ENCODE peak calls at places on chromosome 20, in seven cellular contexts. F, I, R, S, Z, K and W are unnamed samples.

GRCh38 chr20:36802326-36803223 is 29.0 kb upstream of the DSN1 start:
- DNase-seq in S (no peak), K (no peak), R (no peak), Z (no peak), F (no peak), I (no peak), W (peak)

GRCh38 chr20:53576195-53576580 is 17.5 kb downstream of the ZNF217 start:
- DNase-seq in Z (no peak), S (no peak), F (no peak), R (peak), I (no peak), K (no peak), W (no peak)

GRCh38 chr20:21609221-21609620 is 95.4 kb upstream of the NKX2-2 start:
- DNase-seq in R (no peak), Z (no peak), S (no peak), F (no peak), I (no peak), K (no peak), W (no peak)

GRCh38 chr20:63371346-63371865 is 10.3 kb upstream of the CHRNA4 start:
- DNase-seq in R (no peak), F (no peak), S (no peak), I (no peak), K (no peak), Z (no peak), W (no peak)

GRCh38 chr20:45368221-45368980 is 5.4 kb downstream of the SYS1 start:
- DNase-seq in Z (no peak), I (no peak), K (no peak), F (no peak), R (no peak), S (peak), W (no peak)

GRCh38 chr20:2865630-2866029 is 7.7 kb upstream of the PTPRA start:
- DNase-seq in R (no peak), S (no peak), F (no peak), K (no peak), Z (no peak), I (no peak), W (no peak)

GRCh38 chr20:47067776-47068175 is 173.1 kb downstream of the EYA2 start:
- DNase-seq in K (no peak), F (no peak), Z (no peak), I (no peak), S (no peak), R (no peak), W (no peak)

GRCh38 chr20:17343631-17344447 is 117.0 kb downstream of the PCSK2 start:
- DNase-seq in I (no peak), F (no peak), Z (peak), R (no peak), S (no peak), K (no peak), W (no peak)

GRCh38 chr20:37980383-37980782 is 52.9 kb downstream of the TTI1 start:
- DNase-seq in Z (no peak), I (no peak), K (no peak), F (no peak), S (no peak), R (no peak), W (no peak)

GRCh38 chr20:14332796-14333345 is 4.5 kb downstream of the FLRT3 start:
- DNase-seq in Z (no peak), R (no peak), I (no peak), K (no peak), F (no peak), S (no peak), W (no peak)

GRCh38 chr20:43799150-43799711 is 72.4 kb upstream of the GTSF1L start:
- DNase-seq in R (no peak), F (no peak), K (no peak), I (no peak), Z (no peak), S (no peak), W (no peak)

GRCh38 chr20:22921595-22922421 is 113.3 kb upstream of the SSTR4 start:
- DNase-seq in S (no peak), R (no peak), I (no peak), F (peak), K (no peak), Z (no peak), W (no peak)

GRCh38 chr20:21517566-21518277 is 3.9 kb upstream of the NKX2-2 start:
- DNase-seq in K (no peak), F (no peak), S (no peak), Z (no peak), I (no peak), R (no peak), W (peak)

GRCh38 chr20:5001174-5002076 is at the start of gene SLC23A2:
- DNase-seq in Z (no peak), K (no peak), R (peak), I (peak), F (peak), S (peak), W (peak)

GRCh38 chr20:17556842-17557674 is 12.8 kb upstream of the DSTN start:
- DNase-seq in F (no peak), S (peak), Z (no peak), K (peak), I (peak), R (peak), W (peak)

GRCh38 chr20:5887386-5887785 is 62.9 kb downstream of the TRMT6 start:
- DNase-seq in R (no peak), S (no peak), Z (no peak), K (no peak), F (no peak), I (no peak), W (no peak)

GRCh38 chr20:61708891-61709290 is 356.8 kb downstream of the TAF4 start:
- DNase-seq in S (no peak), R (no peak), Z (no peak), K (no peak), F (no peak), I (no peak), W (no peak)

GRCh38 chr20:44736170-44737021 is 9.3 kb upstream of the KCNK15 start:
- DNase-seq in S (peak), F (peak), K (no peak), Z (no peak), I (peak), R (peak), W (no peak)

GRCh38 chr20:37816726-37817125 is 86.2 kb upstream of the VSTM2L start:
- DNase-seq in Z (no peak), R (no peak), K (no peak), S (no peak), F (no peak), I (no peak), W (no peak)

GRCh38 chr20:41100001-41100480 is 37.3 kb upstream of the PLCG1 start:
- DNase-seq in S (no peak), F (no peak), R (no peak), Z (no peak), K (no peak), I (no peak), W (no peak)

GRCh38 chr20:45626540-45626939 is 3.0 kb upstream of the WFDC10A start:
- DNase-seq in I (no peak), F (no peak), R (no peak), S (no peak), K (no peak), Z (no peak), W (no peak)

GRCh38 chr20:15708984-15709598 is 864.2 kb downstream of the KIF16B start:
- DNase-seq in S (peak), R (peak), F (peak), K (no peak), Z (no peak), I (no peak), W (no peak)

GRCh38 chr20:7650481-7650880 is 289.8 kb downstream of the HAO1 start:
- DNase-seq in Z (no peak), K (no peak), R (no peak), S (no peak), F (no peak), I (no peak), W (no peak)

GRCh38 chr20:43776691-43777090 is 49.9 kb upstream of the GTSF1L start:
- DNase-seq in F (no peak), K (no peak), R (no peak), S (no peak), I (no peak), Z (no peak), W (no peak)

GRCh38 chr20:63750807-63751470 is 11.4 kb downstream of the SLC2A4RG start:
- DNase-seq in F (no peak), Z (no peak), R (no peak), I (no peak), S (no peak), K (no peak), W (peak)

GRCh38 chr20:62297449-62298227 is 5.2 kb upstream of the ADRM1 start:
- DNase-seq in K (no peak), F (no peak), Z (no peak), R (no peak), I (no peak), S (no peak), W (no peak)

GRCh38 chr20:61975411-61975810 is 90.3 kb downstream of the TAF4 start:
- DNase-seq in R (no peak), Z (no peak), F (no peak), S (no peak), I (no peak), K (no peak), W (no peak)

GRCh38 chr20:53888951-53889350 is 181.4 kb downstream of the BCAS1 start:
- DNase-seq in R (no peak), S (no peak), Z (no peak), K (no peak), F (no peak), I (no peak), W (no peak)

GRCh38 chr20:50605136-50605535 is 86.2 kb downstream of the RIPOR3 start:
- DNase-seq in K (no peak), I (no peak), R (no peak), F (no peak), S (no peak), Z (no peak), W (no peak)

GRCh38 chr20:1368448-1369199 is 24.2 kb downstream of the FKBP1A start:
- DNase-seq in I (no peak), S (peak), F (no peak), Z (peak), R (no peak), K (no peak), W (no peak)

GRCh38 chr20:18092890-18093289 is 35.2 kb upstream of the OVOL2 start:
- DNase-seq in R (no peak), S (no peak), Z (no peak), K (no peak), I (no peak), F (no peak), W (no peak)

GRCh38 chr20:18164356-18164755 is 26.7 kb downstream of the KAT14 start:
- DNase-seq in Z (no peak), F (no peak), R (no peak), K (no peak), I (no peak), S (no peak), W (no peak)

GRCh38 chr20:31956556-31957220 is 4.8 kb upstream of the PDRG1 start:
- DNase-seq in F (no peak), S (no peak), Z (no peak), K (no peak), I (no peak), R (no peak), W (no peak)

GRCh38 chr20:49394264-49394663 is 88.2 kb downstream of the KCNB1 start:
- DNase-seq in F (no peak), R (no peak), K (no peak), I (no peak), Z (no peak), S (no peak), W (no peak)
- TF ChIP-seq EP300 in F (no peak), R (no peak), K (peak), I (no peak), Z (no peak), S (no peak), W (no peak)

GRCh38 chr20:57469418-57470211 is 55.3 kb downstream of the CTCFL start:
- DNase-seq in S (no peak), R (no peak), I (no peak), Z (no peak), F (no peak), K (no peak), W (no peak)
- TF ChIP-seq EP300 in S (peak), R (peak), I (no peak), Z (peak), F (no peak), K (no peak), W (no peak)

GRCh38 chr20:25040438-25040831 is 17.5 kb downstream of the ACSS1 start:
- DNase-seq in F (no peak), I (peak), R (peak), S (peak), K (peak), Z (no peak), W (no peak)

GRCh38 chr20:25038103-25038410 is 19.9 kb downstream of the ACSS1 start:
- DNase-seq in F (no peak), R (no peak), S (no peak), K (no peak), I (no peak), Z (no peak), W (no peak)

GRCh38 chr20:25041813-25042530 is 16.0 kb downstream of the ACSS1 start:
- DNase-seq in S (no peak), R (no peak), I (no peak), Z (no peak), F (no peak), K (no peak), W (no peak)

GRCh38 chr20:25038591-25039015 is 19.3 kb downstream of the ACSS1 start:
- DNase-seq in R (no peak), F (no peak), Z (no peak), I (no peak), K (no peak), S (no peak), W (no peak)

DNA sequence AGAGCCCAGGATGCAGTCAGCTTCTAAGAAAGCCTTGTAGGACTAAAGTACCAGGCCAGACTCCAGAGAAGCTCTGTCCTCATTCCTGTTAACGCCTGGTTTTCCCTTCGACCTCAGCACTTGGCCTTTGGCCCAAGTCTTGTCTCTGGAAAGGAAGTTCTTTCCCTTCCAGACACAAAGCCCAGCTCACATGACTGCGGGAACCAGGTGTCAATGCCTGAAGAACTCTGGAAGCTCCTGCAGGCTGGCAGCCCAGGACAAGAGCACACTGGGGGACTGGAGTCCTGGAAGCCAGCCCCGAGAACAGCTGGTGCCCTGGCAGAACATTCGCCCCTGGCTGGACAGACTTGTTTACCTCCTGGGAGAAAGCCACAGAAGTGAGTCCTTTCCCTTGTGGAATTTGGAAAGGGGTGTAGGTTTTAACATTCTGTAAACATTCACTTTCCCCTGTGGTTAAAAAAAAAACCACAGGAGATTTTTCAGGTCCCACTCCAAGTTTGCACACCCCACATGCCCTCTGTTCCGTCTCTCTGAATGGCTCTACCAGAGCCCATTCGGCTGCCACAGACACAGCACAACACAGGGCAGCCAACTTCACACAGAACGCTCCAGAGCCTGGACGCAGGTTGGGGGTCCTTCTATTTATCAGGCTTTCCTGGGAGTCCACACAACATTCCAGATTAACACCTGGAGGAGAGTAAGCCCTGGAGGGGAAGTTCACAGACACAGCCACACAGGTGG is 18.1 kb downstream of the ACSS1 start:
- DNase-seq in S (peak), K (peak), Z (peak), I (peak), R (peak), F (no peak), W (no peak)
- TF ChIP-seq EP300 in S (no peak), K (peak), Z (peak), I (no peak), R (peak), F (no peak), W (no peak)

DNA sequence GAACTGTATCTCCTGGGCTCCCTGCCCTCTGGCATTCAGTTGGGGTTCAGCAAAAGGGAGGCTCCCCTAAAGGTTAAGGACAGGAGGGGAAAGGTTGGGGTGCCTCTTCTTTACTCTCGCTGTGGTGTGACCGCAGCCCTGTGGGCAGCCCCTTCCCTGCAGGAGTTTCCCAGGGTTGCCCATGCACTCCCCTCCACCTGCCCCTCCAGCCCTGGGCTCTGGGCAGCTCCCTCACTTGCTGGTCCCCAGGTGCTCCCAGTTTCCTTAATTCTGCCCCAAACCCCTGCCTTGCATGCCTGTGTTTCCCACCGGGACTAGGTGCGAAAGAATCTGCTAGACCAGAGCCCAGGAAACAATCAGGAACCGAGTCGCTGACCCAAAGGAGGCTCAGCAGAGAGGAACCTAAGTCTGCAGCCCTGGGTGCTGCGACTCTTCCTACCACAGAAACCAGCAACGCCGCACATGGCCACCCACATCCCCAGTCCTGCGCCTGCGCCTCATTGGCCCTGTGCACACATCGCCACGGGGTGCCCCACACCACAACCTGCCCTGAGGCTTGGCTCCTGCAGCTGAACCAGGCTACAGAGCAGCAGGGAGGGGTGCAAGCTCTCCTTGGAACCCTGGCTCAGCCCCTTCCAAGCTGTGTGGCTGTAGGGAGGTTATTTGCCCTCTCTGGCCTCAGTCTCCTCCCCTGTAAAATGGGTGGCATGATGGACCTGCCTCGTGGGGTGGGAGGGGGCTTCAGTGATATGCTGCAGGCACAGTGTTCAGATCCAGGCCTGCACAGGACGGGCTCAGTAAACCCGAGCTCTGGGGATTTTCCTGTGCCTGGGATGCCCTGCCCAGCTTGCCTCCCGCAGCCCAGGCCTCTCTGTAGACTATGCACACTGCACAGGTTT is 487.6 kb downstream of the PREX1 start:
- DNase-seq in S (no peak), Z (no peak), F (no peak), R (no peak), K (no peak), I (no peak), W (no peak)
- TF ChIP-seq EP300 in S (no peak), Z (no peak), F (no peak), R (no peak), K (no peak), I (no peak), W (no peak)

GRCh38 chr20:10513091-10513490 is 78.0 kb downstream of the SLX4IP start:
- DNase-seq in I (no peak), R (no peak), S (no peak), F (no peak), K (no peak), Z (no peak), W (no peak)

GRCh38 chr20:10509411-10509810 is 74.3 kb downstream of the SLX4IP start:
- DNase-seq in I (no peak), Z (no peak), F (no peak), K (no peak), S (no peak), R (no peak), W (no peak)

GRCh38 chr20:10511166-10511506 is 76.0 kb downstream of the SLX4IP start:
- DNase-seq in I (no peak), K (no peak), Z (no peak), R (no peak), S (no peak), F (peak), W (no peak)

GRCh38 chr20:10510216-10510615 is 75.1 kb downstream of the SLX4IP start:
- DNase-seq in Z (no peak), I (no peak), S (no peak), R (no peak), F (no peak), K (no peak), W (no peak)

GRCh38 chr20:10511507-10512231 is 76.6 kb downstream of the SLX4IP start:
- DNase-seq in Z (no peak), S (peak), R (peak), I (peak), F (peak), K (peak), W (peak)
- TF ChIP-seq EP300 in Z (no peak), S (peak), R (peak), I (no peak), F (peak), K (peak), W (peak)

GRCh38 chr20:58469500-58470129 is 45.6 kb downstream of the APCDD1L start:
- DNase-seq in F (no peak), I (no peak), R (no peak), K (no peak), Z (no peak), S (no peak), W (no peak)

GRCh38 chr20:58471835-58472164 is 43.4 kb downstream of the APCDD1L start:
- DNase-seq in S (no peak), Z (no peak), R (no peak), I (no peak), F (no peak), K (no peak), W (no peak)

GRCh38 chr20:58471161-58471834 is 43.9 kb downstream of the APCDD1L start:
- DNase-seq in R (no peak), K (no peak), I (peak), S (peak), Z (no peak), F (no peak), W (no peak)

GRCh38 chr20:58472273-58473018 is 42.8 kb downstream of the APCDD1L start:
- DNase-seq in K (no peak), F (no peak), R (no peak), Z (no peak), I (no peak), S (no peak), W (no peak)

DNA sequence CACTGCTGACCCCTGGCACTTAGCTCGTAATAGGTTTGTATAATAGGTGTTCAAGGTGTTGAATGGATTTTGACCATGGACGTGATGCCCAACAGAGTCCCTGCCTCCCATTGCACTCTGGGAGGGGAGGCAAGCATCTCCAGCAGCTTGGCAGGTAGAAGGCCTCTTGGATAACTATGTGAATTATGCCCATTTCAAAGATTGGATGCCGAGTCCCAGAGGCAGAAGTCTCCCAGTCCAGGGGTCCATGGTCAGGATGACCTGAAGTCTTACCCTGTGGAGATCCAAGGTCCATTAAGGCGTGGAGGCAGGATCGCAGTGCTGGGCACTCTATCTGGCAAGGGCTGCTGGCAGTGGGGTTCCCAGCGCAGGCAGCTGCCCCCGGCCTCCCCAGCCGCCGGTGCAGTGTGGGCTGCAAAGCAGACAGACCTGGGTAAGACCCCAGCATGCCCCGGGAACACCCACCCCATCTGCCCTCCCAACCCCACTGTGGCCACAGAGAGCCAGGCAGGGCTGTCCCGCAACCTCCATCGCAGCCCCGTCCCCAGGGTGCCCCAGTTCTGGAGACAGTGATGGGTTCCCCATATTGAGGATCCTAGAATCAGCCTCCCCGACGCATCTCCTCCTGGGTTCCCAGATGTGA is 44.7 kb downstream of the APCDD1L start:
- DNase-seq in Z (no peak), S (no peak), F (no peak), I (no peak), K (no peak), R (no peak), W (no peak)
- TF ChIP-seq EP300 in Z (no peak), S (no peak), F (no peak), I (no peak), K (no peak), R (no peak), W (no peak)